ENCODE peak calls at places on chromosomes 16 and 17, in five cellular contexts. One of them, this sample, is unnamed.

GRCh38 chr17:75970011-75970523 is 8.9 kb downstream of the ACOX1 start:
- DNase-seq in fibroblast of lung: no peak
- DNase-seq in thoracic aorta: no peak
- DNase-seq in A673: peak
- DNase-seq in BE2C: no peak
- DNase-seq in this sample: no peak

GRCh38 chr17:55911186-55911585 is 160.3 kb downstream of the PCTP start:
- DNase-seq in A673: no peak
- DNase-seq in fibroblast of lung: no peak
- DNase-seq in thoracic aorta: no peak
- DNase-seq in BE2C: no peak
- DNase-seq in this sample: no peak

GRCh38 chr17:6261496-6261895 is 173.4 kb downstream of the AIPL1 start:
- DNase-seq in BE2C: no peak
- DNase-seq in thoracic aorta: no peak
- DNase-seq in A673: no peak
- DNase-seq in fibroblast of lung: no peak
- DNase-seq in this sample: no peak

GRCh38 chr16:11383481-11384183 is 38.4 kb downstream of the RMI2 start:
- DNase-seq in BE2C: no peak
- DNase-seq in thoracic aorta: no peak
- DNase-seq in A673: no peak
- DNase-seq in fibroblast of lung: no peak
- DNase-seq in this sample: no peak

GRCh38 chr16:75288181-75288580 is 36.8 kb upstream of the BCAR1 start:
- DNase-seq in A673: no peak
- DNase-seq in BE2C: no peak
- DNase-seq in fibroblast of lung: no peak
- DNase-seq in thoracic aorta: no peak
- DNase-seq in this sample: no peak

GRCh38 chr17:19338031-19338990 is 24.2 kb downstream of the B9D1 start:
- DNase-seq in thoracic aorta: no peak
- DNase-seq in BE2C: peak
- DNase-seq in A673: no peak
- DNase-seq in fibroblast of lung: peak
- DNase-seq in this sample: peak

GRCh38 chr17:45096141-45096540 is 35.0 kb downstream of the NMT1 start:
- DNase-seq in thoracic aorta: no peak
- DNase-seq in A673: peak
- DNase-seq in BE2C: peak
- DNase-seq in fibroblast of lung: peak
- DNase-seq in this sample: no peak

GRCh38 chr17:55584055-55584685 is 72.9 kb upstream of the SMIM36 start:
- DNase-seq in BE2C: no peak
- DNase-seq in fibroblast of lung: peak
- DNase-seq in thoracic aorta: no peak
- DNase-seq in A673: peak
- DNase-seq in this sample: no peak

GRCh38 chr16:67464565-67464964 is 16.4 kb downstream of the ATP6V0D1 start:
- DNase-seq in fibroblast of lung: no peak
- DNase-seq in thoracic aorta: no peak
- DNase-seq in BE2C: no peak
- DNase-seq in A673: no peak
- DNase-seq in this sample: no peak

GRCh38 chr17:66963521-66964082 is 905 bp upstream of the CACNG4 start:
- DNase-seq in fibroblast of lung: no peak
- DNase-seq in BE2C: no peak
- DNase-seq in A673: no peak
- DNase-seq in thoracic aorta: no peak
- DNase-seq in this sample: no peak
- H3K4me3 ChIP-seq in fibroblast of lung: no peak
- H3K4me3 ChIP-seq in BE2C: peak
- H3K4me3 ChIP-seq in A673: no peak
- H3K4me3 ChIP-seq in thoracic aorta: no peak
- H3K4me3 ChIP-seq in this sample: no peak

DNA sequence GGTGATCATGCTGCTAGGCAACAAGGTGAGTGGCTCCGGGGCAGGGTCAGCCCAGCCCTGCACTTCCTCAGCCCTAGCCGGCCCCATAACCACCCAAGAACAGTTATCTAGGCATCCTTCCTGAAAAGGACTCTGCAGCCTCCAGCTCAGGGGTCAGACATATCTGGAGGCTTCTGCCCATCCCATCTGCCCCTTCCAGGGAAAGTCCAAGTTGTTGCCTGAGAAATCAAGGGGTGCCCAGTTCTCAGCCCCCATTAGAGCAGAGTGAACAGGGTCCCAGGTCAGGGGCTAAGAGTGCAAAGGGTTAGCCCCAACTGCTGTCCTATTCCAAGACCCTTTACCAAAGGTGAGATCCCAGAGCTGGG is 4.1 kb upstream of the NHERF1 start:
- DNase-seq in thoracic aorta: no peak
- DNase-seq in BE2C: no peak
- DNase-seq in fibroblast of lung: no peak
- DNase-seq in A673: no peak
- DNase-seq in this sample: no peak
- H3K4me3 ChIP-seq in thoracic aorta: no peak
- H3K4me3 ChIP-seq in BE2C: no peak
- H3K4me3 ChIP-seq in fibroblast of lung: no peak
- H3K4me3 ChIP-seq in A673: no peak
- H3K4me3 ChIP-seq in this sample: no peak

DNA sequence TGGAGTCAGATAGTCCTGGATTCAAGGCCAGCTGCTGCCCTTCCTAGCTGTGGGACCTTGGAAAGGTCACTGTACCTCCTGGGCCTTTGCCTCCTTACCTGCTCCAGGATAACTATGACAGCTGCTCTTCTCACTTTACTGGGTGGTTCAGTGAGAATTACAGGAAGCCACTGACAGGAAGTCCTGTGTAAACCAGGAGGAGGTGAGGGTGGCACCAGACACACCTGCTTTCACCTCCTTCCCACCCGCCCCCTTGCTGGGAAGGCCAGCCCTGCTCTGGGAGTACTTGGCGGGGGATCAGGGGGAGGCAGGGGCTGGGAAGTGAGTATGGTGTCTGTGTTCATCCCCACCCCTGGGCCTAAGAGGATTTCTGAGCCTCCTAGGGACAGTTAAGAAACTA is 42.6 kb downstream of the CPNE2 start:
- DNase-seq in thoracic aorta: no peak
- DNase-seq in A673: no peak
- DNase-seq in fibroblast of lung: no peak
- DNase-seq in BE2C: no peak
- DNase-seq in this sample: no peak
- H3K4me3 ChIP-seq in thoracic aorta: no peak
- H3K4me3 ChIP-seq in A673: no peak
- H3K4me3 ChIP-seq in fibroblast of lung: no peak
- H3K4me3 ChIP-seq in BE2C: no peak
- H3K4me3 ChIP-seq in this sample: no peak

GRCh38 chr16:57043248-57043647 is 49.1 kb upstream of the CPNE2 start:
- DNase-seq in fibroblast of lung: no peak
- DNase-seq in BE2C: no peak
- DNase-seq in thoracic aorta: no peak
- DNase-seq in A673: no peak
- DNase-seq in this sample: no peak

GRCh38 chr16:57042157-57043111 is 49.9 kb upstream of the CPNE2 start:
- DNase-seq in thoracic aorta: no peak
- DNase-seq in BE2C: no peak
- DNase-seq in fibroblast of lung: peak
- DNase-seq in A673: no peak
- DNase-seq in this sample: no peak

GRCh38 chr16:57044931-57045693 is 47.3 kb upstream of the CPNE2 start:
- DNase-seq in thoracic aorta: no peak
- DNase-seq in BE2C: no peak
- DNase-seq in A673: no peak
- DNase-seq in fibroblast of lung: no peak
- DNase-seq in this sample: no peak

GRCh38 chr16:57048095-57048494 is 44.3 kb upstream of the CPNE2 start:
- DNase-seq in thoracic aorta: no peak
- DNase-seq in A673: no peak
- DNase-seq in fibroblast of lung: no peak
- DNase-seq in BE2C: no peak
- DNase-seq in this sample: no peak

DNA sequence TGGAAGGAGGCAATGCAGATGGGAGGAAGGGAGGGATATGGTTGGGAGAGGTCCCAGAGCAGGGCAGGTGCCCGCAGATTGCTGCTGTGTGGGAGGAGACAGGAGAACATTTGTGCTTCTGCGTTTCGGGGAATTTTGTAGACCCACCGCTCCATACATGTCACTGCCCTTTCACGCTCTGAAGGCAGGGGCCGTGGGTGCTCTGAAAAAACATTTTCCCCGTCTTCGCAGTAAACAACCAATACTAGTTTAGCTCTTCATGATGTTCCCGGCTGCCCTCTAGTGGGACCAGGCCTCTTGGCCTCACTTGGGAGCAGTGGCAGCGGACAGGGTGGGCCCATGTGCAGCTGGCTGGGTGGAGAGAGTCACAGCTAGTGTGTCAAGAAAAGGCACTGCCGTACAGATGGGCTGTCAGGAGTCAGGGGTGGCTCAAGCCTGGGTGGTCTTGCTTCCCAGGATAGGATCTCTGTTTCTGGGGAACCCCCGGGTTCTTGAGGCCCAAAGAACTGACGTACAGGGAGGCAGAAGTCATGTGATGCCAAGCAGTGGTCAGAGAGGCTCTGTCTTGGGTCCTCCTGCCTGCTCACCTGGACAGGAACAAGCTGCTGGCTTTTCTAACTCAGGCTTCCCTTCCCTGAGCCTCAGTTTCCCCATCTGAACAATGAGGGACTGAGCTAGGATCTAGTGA is 46.5 kb upstream of the CPNE2 start:
- DNase-seq in fibroblast of lung: peak
- DNase-seq in thoracic aorta: peak
- DNase-seq in A673: peak
- DNase-seq in BE2C: peak
- DNase-seq in this sample: peak
- H3K4me3 ChIP-seq in fibroblast of lung: no peak
- H3K4me3 ChIP-seq in thoracic aorta: peak
- H3K4me3 ChIP-seq in A673: no peak
- H3K4me3 ChIP-seq in BE2C: peak
- H3K4me3 ChIP-seq in this sample: no peak

DNA sequence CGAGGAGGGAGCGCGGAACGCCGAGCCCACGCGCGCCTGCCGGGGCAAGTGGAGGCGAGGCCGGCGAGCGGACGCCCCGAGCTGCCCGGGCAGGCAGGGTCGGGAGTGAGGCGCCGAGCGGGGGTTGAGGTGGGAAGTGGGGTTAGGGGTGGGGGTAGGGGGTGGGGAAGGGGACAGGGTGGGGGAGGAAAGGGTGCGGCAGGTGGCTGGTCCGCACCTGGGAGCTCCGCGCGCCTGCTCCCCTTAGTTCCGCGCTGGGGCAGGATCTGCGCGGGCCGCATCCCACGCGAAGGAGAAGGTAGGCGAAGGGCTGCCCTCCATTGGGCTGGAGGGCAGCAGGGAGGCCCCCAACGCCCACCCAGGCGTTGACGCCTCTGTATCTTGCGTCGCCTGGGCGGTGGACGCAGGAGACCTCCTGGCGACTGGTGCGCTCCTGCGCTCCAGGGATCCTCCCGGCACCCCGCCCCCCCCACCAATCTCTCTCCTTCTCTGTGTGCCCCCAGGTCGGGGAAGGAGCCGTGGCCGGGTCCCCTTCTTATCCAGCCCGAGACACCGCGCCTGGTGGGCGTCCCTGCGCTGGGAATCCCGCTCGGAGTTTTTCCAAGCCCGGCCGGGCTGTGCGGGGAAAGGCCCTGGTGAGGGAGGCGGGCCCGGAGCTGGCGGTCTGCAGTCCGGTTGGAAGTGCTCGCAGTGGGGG is 51.3 kb upstream of the AMZ2 start:
- DNase-seq in thoracic aorta: no peak
- DNase-seq in A673: no peak
- DNase-seq in BE2C: no peak
- DNase-seq in fibroblast of lung: no peak
- DNase-seq in this sample: peak
- H3K4me3 ChIP-seq in thoracic aorta: peak
- H3K4me3 ChIP-seq in A673: peak
- H3K4me3 ChIP-seq in BE2C: peak
- H3K4me3 ChIP-seq in fibroblast of lung: no peak
- H3K4me3 ChIP-seq in this sample: peak

GRCh38 chr16:397135-397661 is at the start of gene NME4:
- DNase-seq in fibroblast of lung: no peak
- DNase-seq in thoracic aorta: no peak
- DNase-seq in BE2C: peak
- DNase-seq in A673: peak
- DNase-seq in this sample: peak

GRCh38 chr16:397736-398332 is 835 bp downstream of the NME4 start:
- DNase-seq in fibroblast of lung: peak
- DNase-seq in BE2C: peak
- DNase-seq in thoracic aorta: no peak
- DNase-seq in A673: peak
- DNase-seq in this sample: peak

GRCh38 chr16:400061-400540 is 1.6 kb upstream of the DECR2 start:
- DNase-seq in BE2C: no peak
- DNase-seq in A673: no peak
- DNase-seq in thoracic aorta: no peak
- DNase-seq in fibroblast of lung: no peak
- DNase-seq in this sample: no peak

GRCh38 chr16:399278-400019 is 2.2 kb upstream of the DECR2 start:
- DNase-seq in thoracic aorta: no peak
- DNase-seq in fibroblast of lung: no peak
- DNase-seq in BE2C: no peak
- DNase-seq in A673: no peak
- DNase-seq in this sample: no peak

GRCh38 chr16:398551-399277 is 1.7 kb downstream of the NME4 start:
- DNase-seq in thoracic aorta: no peak
- DNase-seq in BE2C: no peak
- DNase-seq in A673: no peak
- DNase-seq in fibroblast of lung: no peak
- DNase-seq in this sample: no peak
- H3K4me3 ChIP-seq in thoracic aorta: no peak
- H3K4me3 ChIP-seq in BE2C: no peak
- H3K4me3 ChIP-seq in A673: no peak
- H3K4me3 ChIP-seq in fibroblast of lung: no peak
- H3K4me3 ChIP-seq in this sample: no peak

GRCh38 chr17:48055531-48056245 is 7.5 kb downstream of the NFE2L1 start:
- DNase-seq in A673: peak
- DNase-seq in thoracic aorta: no peak
- DNase-seq in fibroblast of lung: peak
- DNase-seq in BE2C: peak
- DNase-seq in this sample: no peak

GRCh38 chr17:48054238-48055185 is 6.4 kb downstream of the NFE2L1 start:
- DNase-seq in BE2C: peak
- DNase-seq in fibroblast of lung: peak
- DNase-seq in A673: peak
- DNase-seq in thoracic aorta: no peak
- DNase-seq in this sample: peak

GRCh38 chr17:48051706-48052486 is 3.7 kb downstream of the NFE2L1 start:
- DNase-seq in BE2C: peak
- DNase-seq in thoracic aorta: peak
- DNase-seq in fibroblast of lung: peak
- DNase-seq in A673: peak
- DNase-seq in this sample: peak

GRCh38 chr17:48052956-48053757 is 5.0 kb downstream of the NFE2L1 start:
- DNase-seq in BE2C: peak
- DNase-seq in A673: peak
- DNase-seq in fibroblast of lung: no peak
- DNase-seq in thoracic aorta: peak
- DNase-seq in this sample: peak

GRCh38 chr17:48053758-48054237 is 5.6 kb downstream of the NFE2L1 start:
- DNase-seq in A673: no peak
- DNase-seq in fibroblast of lung: no peak
- DNase-seq in thoracic aorta: no peak
- DNase-seq in BE2C: no peak
- DNase-seq in this sample: peak
- H3K4me3 ChIP-seq in A673: peak
- H3K4me3 ChIP-seq in fibroblast of lung: no peak
- H3K4me3 ChIP-seq in thoracic aorta: peak
- H3K4me3 ChIP-seq in BE2C: peak
- H3K4me3 ChIP-seq in this sample: peak